ENCODE peak calls at places on chromosome 16, in four cellular contexts. One of them, this sample, is unnamed.

GRCh38 chr16:89921131-89921698 is 1.9 kb upstream of the TUBB3 start:
- DNase-seq in cardiac muscle cell: no peak
- DNase-seq in foreskin keratinocyte: no peak
- DNase-seq in A673: no peak
- DNase-seq in this sample: no peak

GRCh38 chr16:25033852-25034251 is 18.7 kb upstream of the ARHGAP17 start:
- DNase-seq in cardiac muscle cell: no peak
- DNase-seq in foreskin keratinocyte: no peak
- DNase-seq in A673: no peak
- DNase-seq in this sample: peak

GRCh38 chr16:86718118-86718517 is 139.8 kb downstream of the FOXL1 start:
- DNase-seq in cardiac muscle cell: no peak
- DNase-seq in foreskin keratinocyte: peak
- DNase-seq in A673: no peak
- DNase-seq in this sample: no peak

GRCh38 chr16:89174055-89174827 is 2.7 kb downstream of the CDH15 start:
- DNase-seq in cardiac muscle cell: no peak
- DNase-seq in foreskin keratinocyte: no peak
- DNase-seq in A673: no peak
- DNase-seq in this sample: no peak

GRCh38 chr16:71350821-71351557 is 7.5 kb upstream of the CALB2 start:
- DNase-seq in cardiac muscle cell: no peak
- DNase-seq in foreskin keratinocyte: no peak
- DNase-seq in A673: no peak
- DNase-seq in this sample: no peak

GRCh38 chr16:51538707-51539604 is 387.9 kb upstream of the SALL1 start:
- DNase-seq in cardiac muscle cell: no peak
- DNase-seq in foreskin keratinocyte: peak
- DNase-seq in A673: peak
- DNase-seq in this sample: no peak

GRCh38 chr16:81614654-81615359 is 164.3 kb upstream of the PLCG2 start:
- DNase-seq in cardiac muscle cell: no peak
- DNase-seq in foreskin keratinocyte: no peak
- DNase-seq in A673: no peak
- DNase-seq in this sample: no peak

GRCh38 chr16:27951752-27952151 is 111.8 kb downstream of the GSG1L start:
- DNase-seq in cardiac muscle cell: no peak
- DNase-seq in foreskin keratinocyte: no peak
- DNase-seq in A673: no peak
- DNase-seq in this sample: no peak

GRCh38 chr16:48013476-48013875 is 142.3 kb downstream of the ABCC12 start:
- DNase-seq in cardiac muscle cell: no peak
- DNase-seq in foreskin keratinocyte: peak
- DNase-seq in A673: peak
- DNase-seq in this sample: no peak

GRCh38 chr16:80540516-80541305 is at the start of gene DYNLRB2:
- DNase-seq in cardiac muscle cell: peak
- DNase-seq in foreskin keratinocyte: peak
- DNase-seq in A673: peak
- DNase-seq in this sample: peak

GRCh38 chr16:30941600-30942420 is 7.1 kb upstream of the ORAI3 start:
- DNase-seq in cardiac muscle cell: peak
- DNase-seq in foreskin keratinocyte: peak
- DNase-seq in A673: peak
- DNase-seq in this sample: peak

GRCh38 chr16:86584726-86585721 is 6.7 kb downstream of the FOXL1 start:
- DNase-seq in cardiac muscle cell: no peak
- DNase-seq in foreskin keratinocyte: no peak
- DNase-seq in A673: no peak
- DNase-seq in this sample: no peak

GRCh38 chr16:23296994-23297393 is 5.1 kb upstream of the SCNN1B start:
- DNase-seq in cardiac muscle cell: no peak
- DNase-seq in foreskin keratinocyte: no peak
- DNase-seq in A673: peak
- DNase-seq in this sample: no peak

GRCh38 chr16:69077251-69077650 is 28.2 kb upstream of the HAS3 start:
- DNase-seq in cardiac muscle cell: no peak
- DNase-seq in foreskin keratinocyte: peak
- DNase-seq in A673: no peak
- DNase-seq in this sample: no peak

GRCh38 chr16:64167851-64168770 is 953.8 kb downstream of the CDH11 start:
- DNase-seq in cardiac muscle cell: no peak
- DNase-seq in foreskin keratinocyte: peak
- DNase-seq in A673: no peak
- DNase-seq in this sample: no peak

GRCh38 chr16:84922351-84923135 is 88.8 kb downstream of the ZDHHC7 start:
- DNase-seq in cardiac muscle cell: peak
- DNase-seq in foreskin keratinocyte: no peak
- DNase-seq in A673: no peak
- DNase-seq in this sample: no peak

GRCh38 chr16:87297918-87298631 is 19.1 kb downstream of the C16orf95 start:
- DNase-seq in cardiac muscle cell: peak
- DNase-seq in foreskin keratinocyte: no peak
- DNase-seq in A673: peak
- DNase-seq in this sample: no peak

GRCh38 chr16:70703041-70703834 is 17.4 kb upstream of the MTSS2 start:
- DNase-seq in cardiac muscle cell: peak
- DNase-seq in foreskin keratinocyte: no peak
- DNase-seq in A673: peak
- DNase-seq in this sample: no peak

GRCh38 chr16:66750279-66751134 is 902 bp downstream of the DYNC1LI2 start:
- DNase-seq in cardiac muscle cell: no peak
- DNase-seq in foreskin keratinocyte: no peak
- DNase-seq in A673: no peak
- DNase-seq in this sample: no peak

GRCh38 chr16:8572919-8573724 is 17.2 kb downstream of the TMEM114 start:
- DNase-seq in cardiac muscle cell: peak
- DNase-seq in foreskin keratinocyte: peak
- DNase-seq in A673: peak
- DNase-seq in this sample: no peak

GRCh38 chr16:80084614-80085013 is 456.2 kb upstream of the DYNLRB2 start:
- DNase-seq in cardiac muscle cell: peak
- DNase-seq in foreskin keratinocyte: peak
- DNase-seq in A673: peak
- DNase-seq in this sample: peak

GRCh38 chr16:56933828-56934598 is 2.1 kb downstream of the HERPUD1 start:
- DNase-seq in cardiac muscle cell: no peak
- DNase-seq in foreskin keratinocyte: no peak
- DNase-seq in A673: no peak
- DNase-seq in this sample: no peak

GRCh38 chr16:56931769-56932587 is at the start of gene HERPUD1:
- DNase-seq in cardiac muscle cell: peak
- DNase-seq in foreskin keratinocyte: peak
- DNase-seq in A673: peak
- DNase-seq in this sample: peak

GRCh38 chr16:56931253-56931768 is 631 bp upstream of the HERPUD1 start:
- DNase-seq in cardiac muscle cell: no peak
- DNase-seq in foreskin keratinocyte: no peak
- DNase-seq in A673: peak
- DNase-seq in this sample: no peak

GRCh38 chr16:56933266-56933619 is 1.3 kb downstream of the HERPUD1 start:
- DNase-seq in cardiac muscle cell: no peak
- DNase-seq in foreskin keratinocyte: no peak
- DNase-seq in A673: no peak
- DNase-seq in this sample: no peak

GRCh38 chr16:56932588-56933265 is 785 bp downstream of the HERPUD1 start:
- DNase-seq in cardiac muscle cell: peak
- DNase-seq in foreskin keratinocyte: no peak
- DNase-seq in A673: peak
- DNase-seq in this sample: peak
- TF ChIP-seq CTCF in cardiac muscle cell: no peak
- TF ChIP-seq CTCF in foreskin keratinocyte: no peak
- TF ChIP-seq CTCF in A673: no peak
- TF ChIP-seq CTCF in this sample: no peak

DNA sequence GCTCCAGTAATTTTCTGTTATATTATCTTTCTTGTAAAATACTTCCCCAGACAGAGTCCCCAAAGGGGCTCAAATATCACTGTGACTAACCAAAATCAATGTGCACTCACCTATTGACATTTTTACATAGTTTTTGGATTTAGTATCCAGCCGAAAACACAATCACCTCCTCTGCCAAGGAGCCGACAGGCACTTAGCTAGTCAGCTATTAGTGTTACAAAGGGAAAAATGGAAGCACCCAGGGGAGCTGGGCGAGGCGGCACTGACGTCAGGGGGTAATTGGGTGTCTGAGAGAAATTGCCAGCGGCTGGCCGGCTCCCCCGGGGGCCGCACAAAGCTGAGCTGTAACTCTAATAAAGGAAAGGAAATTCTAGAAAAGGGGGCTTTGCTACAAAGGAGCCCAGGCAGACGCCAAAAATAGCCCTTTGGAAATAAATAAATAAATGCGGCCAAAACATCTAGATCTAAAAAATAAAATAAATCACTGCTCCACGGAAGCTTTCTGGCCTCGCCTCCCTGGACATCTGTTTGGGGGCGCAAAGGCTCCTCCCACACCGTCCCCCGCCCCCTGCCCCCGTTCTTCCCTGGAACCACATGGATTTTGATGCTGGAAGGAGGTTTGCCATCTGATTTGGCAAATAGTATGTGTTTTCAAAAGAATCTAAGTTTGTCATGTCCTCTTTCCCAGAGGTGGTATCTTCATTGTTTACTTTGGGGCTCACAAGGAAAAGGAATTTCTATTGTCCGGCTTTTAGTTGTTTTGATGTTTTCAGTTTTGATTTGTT is 156.8 kb downstream of the ZNF423 start:
- DNase-seq in cardiac muscle cell: no peak
- DNase-seq in foreskin keratinocyte: no peak
- DNase-seq in A673: peak
- DNase-seq in this sample: no peak
- H3K27ac ChIP-seq in cardiac muscle cell: peak
- H3K27ac ChIP-seq in foreskin keratinocyte: no peak
- H3K27ac ChIP-seq in A673: peak
- H3K27ac ChIP-seq in this sample: peak

DNA sequence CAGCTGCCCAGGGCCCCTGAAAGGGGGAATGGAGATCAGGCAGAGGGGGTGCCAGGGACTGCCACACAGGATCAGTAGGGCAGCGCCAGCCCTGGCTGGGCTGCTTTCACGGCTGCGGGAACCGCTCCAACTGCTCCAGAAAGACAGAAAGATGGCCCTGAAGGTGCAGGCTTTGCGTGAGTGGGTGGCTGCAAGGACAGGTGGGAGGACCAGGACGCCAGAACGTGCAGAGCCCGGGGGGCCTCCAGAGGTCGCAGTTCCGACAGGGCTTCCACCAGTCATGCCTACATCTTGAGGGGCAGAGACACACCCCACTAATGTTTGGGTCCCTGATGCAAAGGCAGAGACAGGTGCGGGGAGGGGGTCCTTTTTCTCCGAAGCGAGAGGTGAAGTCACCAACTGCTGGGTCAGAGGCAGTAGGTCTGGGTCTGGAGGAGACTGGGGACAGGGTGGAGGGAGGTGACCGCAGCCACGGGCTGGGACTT is 790 bp upstream of the ATP6V0C start:
- DNase-seq in cardiac muscle cell: no peak
- DNase-seq in foreskin keratinocyte: no peak
- DNase-seq in A673: no peak
- DNase-seq in this sample: no peak
- TF ChIP-seq CTCF in cardiac muscle cell: no peak
- TF ChIP-seq CTCF in foreskin keratinocyte: no peak
- TF ChIP-seq CTCF in A673: no peak
- TF ChIP-seq CTCF in this sample: no peak

GRCh38 chr16:5070431-5071186 is 1.0 kb upstream of the ALG1 start:
- DNase-seq in cardiac muscle cell: no peak
- DNase-seq in foreskin keratinocyte: no peak
- DNase-seq in A673: no peak
- DNase-seq in this sample: no peak

GRCh38 chr16:5071681-5072333 is at the start of gene ALG1:
- DNase-seq in cardiac muscle cell: peak
- DNase-seq in foreskin keratinocyte: peak
- DNase-seq in A673: peak
- DNase-seq in this sample: peak

GRCh38 chr16:5073279-5073629 is 1.6 kb downstream of the ALG1 start:
- DNase-seq in cardiac muscle cell: no peak
- DNase-seq in foreskin keratinocyte: peak
- DNase-seq in A673: no peak
- DNase-seq in this sample: no peak

GRCh38 chr16:5071341-5071680 is 332 bp upstream of the ALG1 start:
- DNase-seq in cardiac muscle cell: no peak
- DNase-seq in foreskin keratinocyte: no peak
- DNase-seq in A673: no peak
- DNase-seq in this sample: no peak

DNA sequence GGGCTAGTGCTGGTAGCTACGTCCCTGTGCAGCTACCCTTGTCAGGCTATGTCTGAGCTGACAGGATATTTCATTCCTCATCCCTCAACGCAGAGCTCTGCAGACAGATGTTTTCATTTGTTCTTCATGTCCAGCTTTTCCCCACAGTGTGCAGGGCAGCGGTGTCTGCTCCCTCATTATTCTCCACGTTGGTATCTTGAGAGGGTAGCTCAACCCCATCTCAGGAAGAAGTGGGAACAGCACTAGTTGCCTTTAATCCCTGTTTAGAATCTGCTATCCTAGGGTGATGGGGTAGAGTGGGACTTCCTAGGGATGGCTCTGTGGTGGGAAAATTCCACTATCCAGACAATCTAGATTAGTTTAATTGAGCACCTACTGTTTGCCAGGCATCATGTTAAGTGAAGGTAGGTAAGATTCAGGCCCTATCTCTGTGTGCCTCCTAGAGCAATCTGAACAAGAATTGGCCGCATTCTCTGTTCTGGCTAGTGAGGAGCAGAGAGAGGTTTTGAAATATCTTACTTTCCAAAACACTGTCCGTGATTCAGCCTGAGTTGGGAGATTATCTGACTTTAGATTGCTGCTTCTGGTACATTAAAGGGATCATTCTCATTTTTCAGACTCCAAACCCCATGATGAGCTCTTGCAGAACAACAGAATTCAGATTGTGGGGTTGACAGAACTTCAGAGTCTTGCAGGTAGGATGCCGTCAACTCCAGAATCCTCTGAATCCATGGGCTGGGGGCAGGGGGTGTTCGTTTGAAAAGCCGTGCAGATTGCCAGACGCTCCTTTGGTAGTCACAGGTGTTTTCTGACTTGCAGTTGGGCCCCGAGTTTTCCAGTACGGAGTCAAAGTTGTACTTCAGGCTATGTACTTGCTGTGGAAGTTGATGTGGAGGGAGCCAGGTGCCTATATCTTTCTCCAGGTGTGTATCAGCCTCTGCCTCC is 963 bp downstream of the ALG1 start:
- DNase-seq in cardiac muscle cell: no peak
- DNase-seq in foreskin keratinocyte: no peak
- DNase-seq in A673: no peak
- DNase-seq in this sample: no peak
- H3K27ac ChIP-seq in cardiac muscle cell: peak
- H3K27ac ChIP-seq in foreskin keratinocyte: peak
- H3K27ac ChIP-seq in A673: peak
- H3K27ac ChIP-seq in this sample: peak